ENCODE peak calls at places on chromosomes 6 and 20, in six cellular contexts. One of them, this sample, is unnamed.

GRCh38 chr6:124812067-124812466 is 150.2 kb upstream of the RNF217 start:
- DNase-seq in IMR-90: no peak
- DNase-seq in mesendoderm: no peak
- DNase-seq in neuronal stem cell: no peak
- DNase-seq in H1: no peak
- DNase-seq in mesenchymal stem cell: no peak
- DNase-seq in this sample: no peak

GRCh38 chr6:30917487-30917886 is 3.4 kb downstream of the VARS2 start:
- DNase-seq in mesendoderm: no peak
- DNase-seq in mesenchymal stem cell: no peak
- DNase-seq in H1: no peak
- DNase-seq in neuronal stem cell: no peak
- DNase-seq in IMR-90: no peak
- DNase-seq in this sample: no peak

GRCh38 chr6:146892613-146893401 is 294.0 kb downstream of the ADGB start:
- DNase-seq in neuronal stem cell: no peak
- DNase-seq in mesenchymal stem cell: peak
- DNase-seq in IMR-90: peak
- DNase-seq in mesendoderm: peak
- DNase-seq in H1: no peak
- DNase-seq in this sample: no peak

GRCh38 chr6:107917468-107918375 is 40.3 kb downstream of the SEC63 start:
- DNase-seq in mesendoderm: peak
- DNase-seq in IMR-90: no peak
- DNase-seq in neuronal stem cell: no peak
- DNase-seq in H1: no peak
- DNase-seq in mesenchymal stem cell: no peak
- DNase-seq in this sample: no peak

GRCh38 chr20:6711950-6712634 is 55.4 kb upstream of the BMP2 start:
- DNase-seq in mesenchymal stem cell: no peak
- DNase-seq in IMR-90: no peak
- DNase-seq in neuronal stem cell: no peak
- DNase-seq in mesendoderm: no peak
- DNase-seq in H1: no peak
- DNase-seq in this sample: no peak

GRCh38 chr6:30150151-30150550 is 10.9 kb downstream of the TRIM10 start:
- DNase-seq in mesenchymal stem cell: no peak
- DNase-seq in neuronal stem cell: no peak
- DNase-seq in H1: no peak
- DNase-seq in IMR-90: no peak
- DNase-seq in mesendoderm: no peak
- DNase-seq in this sample: no peak

GRCh38 chr20:12984069-12984765 is 24.6 kb upstream of the SPTLC3 start:
- DNase-seq in mesendoderm: no peak
- DNase-seq in mesenchymal stem cell: no peak
- DNase-seq in neuronal stem cell: no peak
- DNase-seq in IMR-90: no peak
- DNase-seq in H1: no peak
- DNase-seq in this sample: no peak

GRCh38 chr6:15441215-15441868 is 195.5 kb downstream of the JARID2 start:
- DNase-seq in IMR-90: peak
- DNase-seq in neuronal stem cell: peak
- DNase-seq in mesenchymal stem cell: peak
- DNase-seq in mesendoderm: peak
- DNase-seq in H1: no peak
- DNase-seq in this sample: peak

GRCh38 chr6:168860987-168861386 is 392.7 kb downstream of the THBS2 start:
- DNase-seq in neuronal stem cell: no peak
- DNase-seq in mesendoderm: no peak
- DNase-seq in IMR-90: no peak
- DNase-seq in H1: no peak
- DNase-seq in mesenchymal stem cell: no peak
- DNase-seq in this sample: no peak

GRCh38 chr6:39425346-39426056 is 103.0 kb upstream of the KCNK16 start:
- DNase-seq in IMR-90: no peak
- DNase-seq in mesendoderm: no peak
- DNase-seq in neuronal stem cell: no peak
- DNase-seq in H1: no peak
- DNase-seq in mesenchymal stem cell: no peak
- DNase-seq in this sample: no peak

GRCh38 chr6:92723390-92723931 is 695.9 kb downstream of the EPHA7 start:
- DNase-seq in mesendoderm: no peak
- DNase-seq in neuronal stem cell: no peak
- DNase-seq in mesenchymal stem cell: no peak
- DNase-seq in IMR-90: no peak
- DNase-seq in H1: no peak
- DNase-seq in this sample: no peak

GRCh38 chr20:43895235-43895634 is 19.4 kb upstream of the TOX2 start:
- DNase-seq in IMR-90: peak
- DNase-seq in H1: no peak
- DNase-seq in neuronal stem cell: no peak
- DNase-seq in mesenchymal stem cell: no peak
- DNase-seq in mesendoderm: no peak
- DNase-seq in this sample: no peak

GRCh38 chr20:45727044-45727443 is 4.9 kb downstream of the SPINT4 start:
- DNase-seq in IMR-90: no peak
- DNase-seq in H1: no peak
- DNase-seq in mesendoderm: no peak
- DNase-seq in mesenchymal stem cell: no peak
- DNase-seq in neuronal stem cell: no peak
- DNase-seq in this sample: no peak

GRCh38 chr20:20386192-20386591 is 18.3 kb downstream of the INSM1 start:
- DNase-seq in IMR-90: no peak
- DNase-seq in H1: no peak
- DNase-seq in mesendoderm: no peak
- DNase-seq in neuronal stem cell: no peak
- DNase-seq in mesenchymal stem cell: no peak
- DNase-seq in this sample: no peak

GRCh38 chr6:29696147-29697129 is 15.5 kb upstream of the ZFP57 start:
- DNase-seq in mesenchymal stem cell: peak
- DNase-seq in IMR-90: no peak
- DNase-seq in H1: peak
- DNase-seq in neuronal stem cell: no peak
- DNase-seq in mesendoderm: peak
- DNase-seq in this sample: peak

GRCh38 chr6:5541751-5542432 is 280.6 kb downstream of the FARS2 start:
- DNase-seq in H1: no peak
- DNase-seq in neuronal stem cell: no peak
- DNase-seq in mesenchymal stem cell: peak
- DNase-seq in mesendoderm: peak
- DNase-seq in IMR-90: peak
- DNase-seq in this sample: peak

GRCh38 chr6:158031445-158032353 is 50.0 kb downstream of the SYNJ2 start:
- DNase-seq in IMR-90: peak
- DNase-seq in mesendoderm: peak
- DNase-seq in H1: no peak
- DNase-seq in neuronal stem cell: peak
- DNase-seq in mesenchymal stem cell: peak
- DNase-seq in this sample: no peak

GRCh38 chr6:42520786-42521607 is 42.8 kb upstream of the UBR2 start:
- DNase-seq in IMR-90: peak
- DNase-seq in mesendoderm: no peak
- DNase-seq in neuronal stem cell: no peak
- DNase-seq in mesenchymal stem cell: peak
- DNase-seq in H1: no peak
- DNase-seq in this sample: no peak

GRCh38 chr6:127939442-127940066 is 38.7 kb upstream of the THEMIS start:
- DNase-seq in IMR-90: no peak
- DNase-seq in H1: no peak
- DNase-seq in neuronal stem cell: no peak
- DNase-seq in mesenchymal stem cell: peak
- DNase-seq in mesendoderm: peak
- DNase-seq in this sample: no peak

GRCh38 chr20:24646331-24646730 is 176.9 kb downstream of the SYNDIG1 start:
- DNase-seq in IMR-90: no peak
- DNase-seq in mesendoderm: no peak
- DNase-seq in H1: no peak
- DNase-seq in mesenchymal stem cell: no peak
- DNase-seq in neuronal stem cell: no peak
- DNase-seq in this sample: no peak

GRCh38 chr6:111761783-111762312 is 111.4 kb downstream of the FYN start:
- DNase-seq in neuronal stem cell: no peak
- DNase-seq in mesenchymal stem cell: no peak
- DNase-seq in mesendoderm: no peak
- DNase-seq in H1: no peak
- DNase-seq in IMR-90: peak
- DNase-seq in this sample: no peak

GRCh38 chr6:38164131-38164481 is 344.6 kb downstream of the ZFAND3 start:
- DNase-seq in mesendoderm: no peak
- DNase-seq in H1: no peak
- DNase-seq in IMR-90: no peak
- DNase-seq in mesenchymal stem cell: no peak
- DNase-seq in neuronal stem cell: no peak
- DNase-seq in this sample: no peak

GRCh38 chr6:38161754-38162492 is 342.4 kb downstream of the ZFAND3 start:
- DNase-seq in mesenchymal stem cell: no peak
- DNase-seq in mesendoderm: no peak
- DNase-seq in IMR-90: no peak
- DNase-seq in H1: no peak
- DNase-seq in neuronal stem cell: no peak
- DNase-seq in this sample: no peak

GRCh38 chr6:38162493-38163185 is 343.1 kb downstream of the ZFAND3 start:
- DNase-seq in mesenchymal stem cell: no peak
- DNase-seq in IMR-90: no peak
- DNase-seq in mesendoderm: no peak
- DNase-seq in neuronal stem cell: no peak
- DNase-seq in H1: no peak
- DNase-seq in this sample: no peak

GRCh38 chr6:38164671-38165108 is 345.2 kb downstream of the ZFAND3 start:
- DNase-seq in H1: no peak
- DNase-seq in mesendoderm: no peak
- DNase-seq in mesenchymal stem cell: no peak
- DNase-seq in neuronal stem cell: no peak
- DNase-seq in IMR-90: no peak
- DNase-seq in this sample: no peak

GRCh38 chr6:38163186-38164130 is 343.9 kb downstream of the ZFAND3 start:
- DNase-seq in mesendoderm: no peak
- DNase-seq in mesenchymal stem cell: no peak
- DNase-seq in H1: no peak
- DNase-seq in neuronal stem cell: no peak
- DNase-seq in IMR-90: no peak
- DNase-seq in this sample: no peak
- H3K23ac ChIP-seq in mesendoderm: no peak
- H3K23ac ChIP-seq in mesenchymal stem cell: no peak
- H3K23ac ChIP-seq in H1: no peak
- H3K23ac ChIP-seq in neuronal stem cell: no peak
- H3K23ac ChIP-seq in IMR-90: no peak
- H3K23ac ChIP-seq in this sample: no peak

GRCh38 chr6:44036699-44037101 is 90.6 kb downstream of the MRPL14 start:
- DNase-seq in H1: no peak
- DNase-seq in mesenchymal stem cell: no peak
- DNase-seq in IMR-90: no peak
- DNase-seq in neuronal stem cell: no peak
- DNase-seq in mesendoderm: no peak
- DNase-seq in this sample: no peak

GRCh38 chr6:44035621-44036020 is 91.6 kb downstream of the MRPL14 start:
- DNase-seq in mesendoderm: no peak
- DNase-seq in IMR-90: peak
- DNase-seq in H1: no peak
- DNase-seq in mesenchymal stem cell: peak
- DNase-seq in neuronal stem cell: no peak
- DNase-seq in this sample: no peak

GRCh38 chr6:44036196-44036595 is 91.1 kb downstream of the MRPL14 start:
- DNase-seq in mesendoderm: no peak
- DNase-seq in IMR-90: no peak
- DNase-seq in mesenchymal stem cell: no peak
- DNase-seq in H1: no peak
- DNase-seq in neuronal stem cell: no peak
- DNase-seq in this sample: no peak

GRCh38 chr6:44034931-44035345 is 92.3 kb downstream of the MRPL14 start:
- DNase-seq in mesenchymal stem cell: no peak
- DNase-seq in H1: no peak
- DNase-seq in mesendoderm: no peak
- DNase-seq in IMR-90: no peak
- DNase-seq in neuronal stem cell: no peak
- DNase-seq in this sample: no peak

DNA sequence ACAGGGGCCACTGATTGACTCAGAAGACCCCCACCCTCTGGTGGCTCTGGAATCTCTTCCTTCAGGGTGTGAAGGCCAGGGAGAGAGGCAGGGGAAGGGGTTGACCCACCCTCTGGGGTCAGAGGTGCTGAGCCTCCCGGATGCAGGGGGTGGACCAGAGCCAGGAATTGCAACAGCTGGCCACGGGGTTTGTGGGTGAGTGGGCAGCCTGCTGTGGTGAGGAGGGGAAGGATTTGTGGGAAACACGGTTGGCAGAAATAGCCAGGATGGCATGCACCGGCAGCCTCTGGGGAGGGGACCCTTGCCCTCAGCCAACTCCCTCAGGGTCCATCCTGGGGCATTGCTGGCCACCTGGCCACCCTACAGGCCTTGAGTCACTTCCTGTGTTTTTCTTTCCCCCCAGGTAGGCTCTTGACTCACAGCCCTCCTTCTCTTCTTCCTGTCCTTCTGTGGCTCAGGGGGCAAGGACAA is 92.8 kb downstream of the MRPL14 start:
- DNase-seq in mesenchymal stem cell: no peak
- DNase-seq in IMR-90: no peak
- DNase-seq in neuronal stem cell: no peak
- DNase-seq in mesendoderm: no peak
- DNase-seq in H1: no peak
- DNase-seq in this sample: no peak
- H2AK5ac ChIP-seq in mesenchymal stem cell: peak
- H2AK5ac ChIP-seq in IMR-90: peak
- H2AK5ac ChIP-seq in neuronal stem cell: peak
- H2AK5ac ChIP-seq in mesendoderm: no peak
- H2AK5ac ChIP-seq in H1: no peak
- H2AK5ac ChIP-seq in this sample: no peak

GRCh38 chr20:59399426-59400099 is 99.2 kb downstream of the EDN3 start:
- DNase-seq in neuronal stem cell: no peak
- DNase-seq in mesenchymal stem cell: no peak
- DNase-seq in mesendoderm: no peak
- DNase-seq in H1: no peak
- DNase-seq in IMR-90: no peak
- DNase-seq in this sample: no peak
- H3K23ac ChIP-seq in neuronal stem cell: no peak
- H3K23ac ChIP-seq in mesenchymal stem cell: no peak
- H3K23ac ChIP-seq in mesendoderm: no peak
- H3K23ac ChIP-seq in H1: no peak
- H3K23ac ChIP-seq in IMR-90: no peak
- H3K23ac ChIP-seq in this sample: no peak

DNA sequence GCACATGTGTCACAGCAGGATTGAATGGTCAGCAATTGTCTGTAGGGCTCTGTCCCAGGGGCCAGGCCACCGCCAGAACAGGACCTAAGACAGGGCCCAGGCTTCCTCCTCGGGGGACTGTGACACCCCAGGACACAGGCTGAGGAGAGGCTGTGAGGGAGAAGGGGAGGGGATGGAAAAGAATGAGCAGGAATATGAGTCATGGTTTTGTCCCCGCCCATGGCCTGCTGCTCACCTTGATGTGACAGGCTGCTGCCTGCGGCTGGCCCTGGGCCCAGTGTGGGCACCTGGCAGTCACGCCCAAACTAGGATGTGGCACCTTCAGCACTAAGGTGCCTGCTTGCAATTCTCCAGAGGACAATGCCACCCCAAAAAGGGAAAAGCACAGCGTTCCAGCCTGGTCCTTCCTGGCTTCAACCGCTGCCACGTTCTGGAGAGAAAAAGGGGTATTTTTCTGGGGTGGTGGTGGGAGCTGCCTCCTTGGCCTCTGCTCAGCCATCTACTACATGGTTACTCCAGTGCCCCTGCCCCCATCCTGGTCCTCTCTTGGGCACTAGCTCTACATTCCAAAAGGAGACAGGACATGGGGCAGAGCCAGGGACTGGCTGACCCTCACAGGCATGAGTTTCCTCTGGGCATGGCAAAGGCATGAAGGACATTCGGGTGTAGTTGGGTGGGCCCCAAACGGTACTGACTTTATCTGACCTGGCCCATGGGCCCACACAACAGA is 93.4 kb downstream of the SLC22A23 start:
- DNase-seq in IMR-90: no peak
- DNase-seq in neuronal stem cell: no peak
- DNase-seq in mesendoderm: no peak
- DNase-seq in mesenchymal stem cell: no peak
- DNase-seq in H1: no peak
- DNase-seq in this sample: no peak
- H2AK5ac ChIP-seq in IMR-90: no peak
- H2AK5ac ChIP-seq in neuronal stem cell: peak
- H2AK5ac ChIP-seq in mesendoderm: no peak
- H2AK5ac ChIP-seq in mesenchymal stem cell: no peak
- H2AK5ac ChIP-seq in H1: no peak
- H2AK5ac ChIP-seq in this sample: no peak

This sample was measured in H9.